ENCODE peak calls at places on chromosome 21, in four cellular contexts. K, D, T and W are unnamed samples.
A peak's percentile ranks its signal among the peaks of the same experiment; 100 is the strongest.

GRCh38 chr21:42707207-42707830 is 53.9 kb downstream of the PDE9A start:
- DNase-seq in K (no peak), D (no peak), T (no peak), W (no peak)

GRCh38 chr21:32712641-32713040 is 15.2 kb downstream of the SYNJ1 start:
- DNase-seq in D (no peak), K (no peak), T (no peak), W (no peak)

GRCh38 chr21:29499734-29500343 is 201.1 kb downstream of the BACH1 start:
- DNase-seq in D (no peak), K (no peak), T (peak; percentile 33), W (no peak)

GRCh38 chr21:34129971-34130597 is 56.7 kb downstream of the MRPS6 start:
- DNase-seq in K (no peak), D (no peak), T (peak; percentile 27), W (no peak)

GRCh38 chr21:35051287-35051818 is 2.3 kb upstream of the RUNX1 start:
- DNase-seq in D (peak; percentile 82), K (no peak), T (peak; percentile 92), W (no peak)

GRCh38 chr21:25772680-25773079 is 37.9 kb downstream of the GABPA start:
- DNase-seq in D (no peak), T (peak; percentile 19), K (no peak), W (no peak)

GRCh38 chr21:33844104-33844889 is 71.3 kb downstream of the ATP5PO start:
- DNase-seq in K (no peak), T (peak; percentile 55), D (no peak), W (no peak)

GRCh38 chr21:34736116-34736870 is 67.5 kb downstream of the CLIC6 start:
- DNase-seq in D (no peak), K (peak; percentile 57), T (no peak), W (no peak)

GRCh38 chr21:29182674-29183073 is 52.2 kb downstream of the MAP3K7CL start:
- DNase-seq in T (no peak), K (no peak), D (no peak), W (no peak)

GRCh38 chr21:43369124-43369523 is 57.8 kb downstream of the SIK1 start:
- DNase-seq in K (no peak), D (peak; percentile 58), T (peak; percentile 39), W (no peak)

GRCh38 chr21:44551290-44552015 is at the start of gene KRTAP10-2:
- DNase-seq in D (no peak), T (no peak), K (no peak), W (no peak)

GRCh38 chr21:29271927-29272333 is 26.8 kb upstream of the BACH1 start:
- DNase-seq in K (no peak), D (no peak), T (no peak), W (no peak)

GRCh38 chr21:37338671-37339526 is 27.7 kb upstream of the DYRK1A start:
- DNase-seq in K (peak; percentile 87), D (no peak), T (peak; percentile 97), W (peak; percentile 70)

GRCh38 chr21:37153935-37154350 is 80.9 kb downstream of the TTC3 start:
- DNase-seq in D (no peak), T (peak; percentile 63), K (no peak), W (no peak)

GRCh38 chr21:46457801-46458314 is 833 bp upstream of the DIP2A start:
- DNase-seq in D (peak; percentile 41), K (no peak), T (peak; percentile 43), W (peak; percentile 7)

DNA sequence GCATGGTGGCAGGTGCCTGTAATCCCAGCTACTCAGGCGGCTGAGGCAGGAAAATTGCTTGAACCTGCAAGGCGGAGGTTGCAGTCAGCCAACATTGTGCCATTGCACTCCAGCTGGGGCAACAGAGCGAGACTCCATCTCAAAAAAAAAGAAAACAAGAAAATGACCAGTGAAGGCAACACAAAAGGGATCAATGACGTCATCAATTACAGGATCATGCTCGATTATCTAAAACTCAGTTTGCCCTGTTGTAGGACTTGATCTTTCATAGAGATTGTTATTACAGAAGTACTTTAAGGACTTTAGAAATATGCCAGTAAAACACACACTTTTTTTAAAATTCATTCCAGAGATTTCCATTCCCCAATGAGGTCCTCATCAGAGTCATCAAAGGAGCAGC is 147.8 kb downstream of the ETS2 start:
- DNase-seq in T (no peak), D (no peak), K (no peak), W (no peak)
- TF ChIP-seq CTCF in T (no peak), D (no peak), K (no peak), W (no peak)

GRCh38 chr21:15247613-15248012 is 182.8 kb upstream of the NRIP1 start:
- DNase-seq in D (no peak), K (no peak), T (no peak), W (no peak)

GRCh38 chr21:15242906-15243305 is 178.1 kb upstream of the NRIP1 start:
- DNase-seq in T (no peak), D (no peak), K (no peak), W (no peak)

GRCh38 chr21:15240846-15241245 is 176.0 kb upstream of the NRIP1 start:
- DNase-seq in T (peak; percentile 36), K (no peak), D (no peak), W (no peak)

GRCh38 chr21:15243356-15243755 is 178.6 kb upstream of the NRIP1 start:
- DNase-seq in D (no peak), K (no peak), T (no peak), W (no peak)

GRCh38 chr21:15241997-15242767 is 177.4 kb upstream of the NRIP1 start:
- DNase-seq in K (no peak), T (no peak), D (no peak), W (no peak)
- TF ChIP-seq CTCF in K (no peak), T (no peak), D (no peak), W (no peak)

GRCh38 chr21:31222142-31222541 is 121.9 kb downstream of the TIAM1 start:
- DNase-seq in K (no peak), D (no peak), T (peak; percentile 61), W (no peak)

GRCh38 chr21:31220567-31220966 is 123.5 kb downstream of the TIAM1 start:
- DNase-seq in K (no peak), D (no peak), T (peak; percentile 35), W (no peak)

GRCh38 chr21:31221051-31221450 is 123.0 kb downstream of the TIAM1 start:
- DNase-seq in T (no peak), K (no peak), D (no peak), W (no peak)

DNA sequence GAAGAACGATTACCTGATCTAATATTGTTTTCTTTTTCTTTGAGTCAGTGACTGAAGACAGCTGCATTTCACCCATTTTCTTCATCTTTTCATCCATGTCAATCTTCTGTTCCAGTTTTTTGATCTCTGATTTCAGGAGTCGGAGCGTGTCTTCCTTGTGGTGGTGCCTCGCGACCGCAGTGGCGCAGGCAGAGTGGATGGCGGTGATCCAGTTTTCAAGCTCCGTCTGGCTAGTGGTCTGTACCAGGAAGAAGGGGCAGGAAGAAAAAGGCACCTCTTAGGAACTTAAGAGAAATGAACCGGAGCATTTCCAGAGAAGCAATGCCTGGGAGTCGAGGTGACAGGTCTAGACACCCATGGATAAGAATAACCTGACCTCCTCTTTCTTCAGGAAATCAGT is 118.3 kb downstream of the TIAM1 start:
- DNase-seq in K (no peak), D (no peak), T (no peak), W (no peak)
- TF ChIP-seq CTCF in K (no peak), D (no peak), T (no peak), W (no peak)

GRCh38 chr21:41322496-41323382 is 6.1 kb downstream of the FAM3B start:
- DNase-seq in K (no peak), D (no peak), T (no peak), W (no peak)

GRCh38 chr21:41318218-41318617 is 1.6 kb downstream of the FAM3B start:
- DNase-seq in T (no peak), D (no peak), K (no peak), W (no peak)

GRCh38 chr21:41319273-41319672 is 2.7 kb downstream of the FAM3B start:
- DNase-seq in T (no peak), D (no peak), K (no peak), W (no peak)

GRCh38 chr21:41321908-41322495 is 5.4 kb downstream of the FAM3B start:
- DNase-seq in K (no peak), D (no peak), T (no peak), W (no peak)

GRCh38 chr21:41321211-41321907 is 4.8 kb downstream of the FAM3B start:
- DNase-seq in K (no peak), D (no peak), T (no peak), W (no peak)
- TF ChIP-seq CTCF in K (no peak), D (no peak), T (no peak), W (no peak)